ENCODE peak calls at places on chromosomes 3 and 15, in five cellular contexts. C is GM23248, J is OCI-LY7, A is mammary epithelial cell, I is H9. R is an unnamed sample.
A peak's percentile ranks its signal among the peaks of the same experiment; 100 is the strongest.

GRCh38 chr3:87564438-87564837 is 288.1 kb upstream of the POU1F1 start:
- DNase-seq in C (no peak), J (no peak), A (no peak), I (no peak), R (no peak)

GRCh38 chr3:61157414-61157813 is 93.8 kb downstream of the FHIT start:
- DNase-seq in C (no peak), J (no peak), A (no peak), I (no peak), R (no peak)

GRCh38 chr3:12943124-12944021 is 102.0 kb upstream of the RPL32 start:
- DNase-seq in C (no peak), J (no peak), A (no peak), I (no peak), R (no peak)

GRCh38 chr15:58771621-58772235 is 626 bp downstream of the MINDY2 start:
- DNase-seq in C (peak; percentile 58), J (peak; percentile 22), A (peak; percentile 36), I (peak; percentile 70), R (peak; percentile 30)

GRCh38 chr3:120341658-120342346 is 7.4 kb downstream of the LRRC58 start:
- DNase-seq in C (no peak), J (no peak), A (no peak), I (peak; percentile 73), R (no peak)

GRCh38 chr3:134384963-134385362 is 10.7 kb upstream of the AMOTL2 start:
- DNase-seq in C (no peak), J (no peak), A (no peak), I (no peak), R (no peak)

GRCh38 chr15:63054281-63054683 is 11.7 kb downstream of the TPM1 start:
- DNase-seq in C (peak; percentile 58), J (no peak), A (no peak), I (no peak), R (peak; percentile 41)

GRCh38 chr3:120894285-120894684 is 13.7 kb upstream of the STXBP5L start:
- DNase-seq in C (no peak), J (no peak), A (peak; percentile 1), I (no peak), R (peak; percentile 75)

GRCh38 chr3:40780801-40781406 is 256.1 kb downstream of the ZNF621 start:
- DNase-seq in C (peak; percentile 47), J (no peak), A (peak; percentile 50), I (no peak), R (peak; percentile 61)

GRCh38 chr3:16476636-16477035 is 36.9 kb downstream of the RFTN1 start:
- DNase-seq in C (peak; percentile 77), J (no peak), A (peak; percentile 20), I (no peak), R (peak; percentile 98)

GRCh38 chr15:93826798-93827197 is 404.6 kb upstream of the MCTP2 start:
- DNase-seq in C (no peak), J (no peak), A (no peak), I (no peak), R (no peak)

GRCh38 chr15:67914537-67915373 is 74.9 kb upstream of the RNU6-1 start:
- DNase-seq in C (peak; percentile 8), J (no peak), A (no peak), I (peak; percentile 35), R (peak; percentile 34)

GRCh38 chr3:188978772-188979171 is 193.0 kb upstream of the TPRG1 start:
- DNase-seq in C (peak; percentile 69), J (no peak), A (no peak), I (no peak), R (peak; percentile 75)

GRCh38 chr15:33370225-33371020 is 59.7 kb downstream of the RYR3 start:
- DNase-seq in C (no peak), J (no peak), A (no peak), I (no peak), R (no peak)

GRCh38 chr3:140152851-140153640 is 218.1 kb downstream of the CLSTN2 start:
- DNase-seq in C (no peak), J (no peak), A (no peak), I (no peak), R (no peak)

GRCh38 chr3:98282205-98282604 is at the start of gene OR5H2:
- DNase-seq in C (no peak), J (no peak), A (no peak), I (no peak), R (no peak)

GRCh38 chr3:43161684-43162512 is 56.0 kb upstream of the POMGNT2 start:
- DNase-seq in C (peak; percentile 70), J (peak; percentile 29), A (no peak), I (peak; percentile 55), R (peak; percentile 89)

GRCh38 chr15:99251436-99251821 is at the start of gene LRRC28:
- DNase-seq in C (no peak), J (no peak), A (no peak), I (no peak), R (no peak)

GRCh38 chr15:99677540-99678134 is 55.6 kb downstream of the LYSMD4 start:
- DNase-seq in C (peak; percentile 28), J (no peak), A (no peak), I (no peak), R (peak; percentile 15)

GRCh38 chr3:50168388-50168787 is 13.3 kb downstream of the SEMA3F start:
- DNase-seq in C (no peak), J (no peak), A (no peak), I (no peak), R (no peak)

GRCh38 chr3:56894912-56895431 is 93.2 kb upstream of the ARHGEF3 start:
- DNase-seq in C (peak; percentile 30), J (no peak), A (no peak), I (no peak), R (peak; percentile 69)

GRCh38 chr3:24773798-24774197 is 279.1 kb upstream of the THRB start:
- DNase-seq in C (peak; percentile 68), J (peak; percentile 42), A (peak; percentile 52), I (peak; percentile 80), R (peak; percentile 55)

GRCh38 chr3:130850044-130850797 is 43.7 kb upstream of the ATP2C1 start:
- DNase-seq in C (peak; percentile 70), J (no peak), A (peak; percentile 98), I (no peak), R (peak; percentile 35)

GRCh38 chr15:64141798-64142512 is 9.6 kb upstream of the SNX22 start:
- DNase-seq in C (no peak), J (no peak), A (no peak), I (no peak), R (no peak)

GRCh38 chr15:80951941-80952340 is 37.7 kb downstream of the MESD start:
- DNase-seq in C (no peak), J (no peak), A (no peak), I (no peak), R (no peak)

GRCh38 chr3:196537319-196537984 is 22.3 kb upstream of the SMCO1 start:
- DNase-seq in C (peak; percentile 55), J (peak; percentile 32), A (peak; percentile 37), I (no peak), R (peak; percentile 38)

GRCh38 chr3:66386925-66387650 is 113.7 kb downstream of the LRIG1 start:
- DNase-seq in C (no peak), J (no peak), A (no peak), I (no peak), R (no peak)
- H4K20me1 ChIP-seq in C (no peaks in the 10 kb centered on the region), J (peaks cover 8% of the 10 kb centered on the region), A (no peaks in the 10 kb centered on the region), I (peaks cover 3% of the 10 kb centered on the region), R (no peaks in the 10 kb centered on the region)

GRCh38 chr15:40345225-40345866 is 4.6 kb upstream of the CCDC9B start:
- DNase-seq in C (no peak), J (no peak), A (no peak), I (no peak), R (no peak)

GRCh38 chr15:40347559-40348470 is 3.0 kb upstream of the PHGR1 start:
- DNase-seq in C (no peak), J (no peak), A (no peak), I (no peak), R (no peak)

GRCh38 chr15:40348471-40348864 is 2.4 kb upstream of the PHGR1 start:
- DNase-seq in C (no peak), J (no peak), A (no peak), I (no peak), R (no peak)

GRCh38 chr15:40345867-40346578 is 4.8 kb upstream of the PHGR1 start:
- DNase-seq in C (no peak), J (no peak), A (no peak), I (no peak), R (no peak)

DNA sequence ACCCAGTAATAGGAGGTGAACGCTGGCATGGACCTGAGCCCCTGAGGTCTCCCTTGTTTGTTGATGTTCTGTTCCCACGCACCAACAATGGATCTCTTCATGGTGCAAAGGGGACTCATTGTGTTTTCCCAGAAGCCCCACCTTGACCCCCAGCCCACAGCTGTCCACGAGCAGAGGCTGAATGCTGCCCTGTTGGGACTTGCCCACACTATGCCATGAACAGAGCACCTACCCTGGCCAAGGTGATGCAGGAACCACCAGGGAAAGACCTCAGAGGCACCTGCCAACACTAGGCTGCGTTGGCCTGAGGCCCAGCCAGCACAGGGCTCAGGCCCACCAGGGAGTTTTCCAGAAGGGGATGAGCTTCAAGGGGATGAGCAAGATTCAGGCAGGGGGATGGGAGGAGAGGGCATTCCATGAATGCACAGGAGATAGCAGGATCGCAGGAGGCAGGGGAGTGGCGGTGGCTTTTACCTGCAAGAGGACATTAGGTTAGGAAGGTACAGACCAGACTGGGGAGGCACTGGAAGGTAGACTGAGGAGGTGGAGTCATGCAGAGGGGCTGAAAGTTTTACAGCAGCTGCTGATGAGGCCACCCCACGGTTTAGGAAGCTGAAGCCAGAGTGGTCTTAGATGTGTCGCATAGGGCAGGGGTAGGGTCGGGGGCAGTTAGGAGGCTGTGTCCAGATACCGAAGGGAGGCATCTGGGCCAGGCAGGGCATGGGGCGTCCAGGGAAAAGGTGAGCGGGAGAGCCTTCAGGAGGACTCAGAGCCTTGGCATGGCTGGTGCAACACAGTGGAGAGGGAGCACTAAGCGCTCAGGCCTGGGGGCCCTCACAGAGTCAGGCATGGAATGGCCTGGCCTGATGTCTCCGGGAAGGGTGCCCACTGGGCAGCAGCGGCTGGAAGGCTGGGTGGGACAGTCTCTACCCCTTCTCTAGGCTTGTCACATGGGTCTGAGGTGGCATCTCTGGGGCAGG is 4.0 kb upstream of the PHGR1 start:
- DNase-seq in C (no peak), J (no peak), A (no peak), I (no peak), R (no peak)
- H3K4me2 ChIP-seq in C (no peak overlapping the region), J (no peak overlapping the region), A (no peak overlapping the region), I (no peak overlapping the region), R (no peak overlapping the region)

DNA sequence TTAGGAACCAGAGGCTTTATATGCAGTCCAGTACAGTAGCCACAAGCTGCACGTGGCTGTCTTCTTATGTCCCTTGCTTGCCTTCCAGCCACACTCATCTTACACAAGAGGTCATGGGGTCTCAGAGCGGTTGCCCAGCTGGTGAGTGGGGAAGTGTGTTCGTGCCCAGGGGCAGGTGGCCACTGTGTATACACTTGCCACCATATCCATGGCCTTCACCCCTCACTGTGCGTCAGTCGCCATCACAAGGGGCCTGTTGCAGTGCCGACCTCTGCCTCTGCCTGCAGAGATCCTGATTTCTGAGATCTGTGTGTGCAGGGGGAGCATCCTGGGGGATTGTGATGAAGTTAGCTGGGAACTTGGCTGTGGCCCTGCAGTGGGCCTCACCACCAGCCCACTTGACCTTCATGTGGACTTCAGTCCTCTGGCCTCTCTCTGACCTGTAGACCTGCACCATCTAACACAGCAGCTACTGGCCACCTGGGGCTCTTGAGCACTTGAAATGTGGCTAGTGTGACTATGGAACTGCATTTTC is 43.1 kb upstream of the SACM1L start:
- DNase-seq in C (no peak), J (no peak), A (no peak), I (no peak), R (peak; percentile 41)
- H4K20me1 ChIP-seq in C (no peaks in the 10 kb centered on the region), J (no peaks in the 10 kb centered on the region), A (no peaks in the 10 kb centered on the region), I (no peaks in the 10 kb centered on the region), R (no peaks in the 10 kb centered on the region)

DNA sequence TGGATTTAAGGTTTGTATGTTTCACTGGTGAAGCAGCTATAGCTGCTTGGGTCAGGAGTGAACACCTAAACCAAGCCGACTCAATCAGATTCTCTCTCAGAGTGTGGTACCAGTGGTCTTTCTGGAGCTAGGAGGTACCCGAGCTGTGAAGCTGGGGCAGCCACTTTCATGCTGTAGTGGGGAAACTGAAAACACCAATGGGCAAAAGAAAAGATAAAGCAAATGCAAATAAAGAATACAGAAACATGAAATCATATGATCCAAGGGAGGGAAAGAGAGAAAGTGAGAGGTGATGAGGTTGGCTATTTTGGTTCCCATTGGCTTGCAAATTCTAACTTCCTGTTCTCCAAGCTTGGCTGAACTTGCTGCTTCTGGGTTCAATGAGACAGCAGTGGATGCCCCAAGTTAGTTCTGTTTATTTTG is 212.3 kb upstream of the CFAP20DC start:
- DNase-seq in C (no peak), J (peak; percentile 17), A (no peak), I (no peak), R (no peak)
- H3K4me2 ChIP-seq in C (no peak overlapping the region), J (peak overlapping the region; percentile 41), A (no peak overlapping the region), I (no peak overlapping the region), R (no peak overlapping the region)

R was measured in fibroblast of lung.